ENCODE peak calls at places on chromosome 14, in ten cellular contexts. H is activated T-cell treated with anti-CD3 and anti-CD28 coated beads, Interleukin-2, amount 50 U/mL, for 72 hours; F is activated naive CD8-positive, alpha-beta T cell treated with anti-CD3 and anti-CD28 coated beads for 36 hours; I is fibroblast of the aortic adventitia; C is progenitor cell of endocrine pancreas; Q is MV-4-11; D is NCI-H345; L is astrocyte; K is putamen; O is iPS-NIHi11. S is an unnamed sample.

GRCh38 chr14:76708028-76708427 is 53.2 kb upstream of the VASH1 start:
- DNase-seq in H (no peak), F (no peak), I (no peak), C (no peak), Q (peak), D (no peak), L (no peak), K (no peak), O (no peak), S (no peak)

GRCh38 chr14:95440951-95441350 is 75.5 kb downstream of the SYNE3 start:
- DNase-seq in H (no peak), F (no peak), I (no peak), C (no peak), Q (no peak), D (no peak), L (no peak), K (no peak), O (peak), S (no peak)

GRCh38 chr14:77830692-77831091 is 30.8 kb downstream of the ADCK1 start:
- DNase-seq in H (no peak), F (no peak), I (no peak), C (no peak), Q (no peak), D (no peak), L (no peak), K (no peak), O (no peak), S (no peak)

GRCh38 chr14:96949594-96949993 is 152.4 kb downstream of the VRK1 start:
- DNase-seq in H (no peak), F (no peak), I (no peak), C (no peak), Q (peak), D (no peak), L (no peak), K (no peak), O (no peak), S (no peak)

GRCh38 chr14:59510001-59510400 is 25.7 kb downstream of the JKAMP start:
- DNase-seq in H (no peak), F (no peak), I (no peak), C (no peak), Q (no peak), D (no peak), L (peak), K (no peak), O (no peak), S (no peak)

GRCh38 chr14:37594238-37594915 is 672 bp downstream of the FOXA1 start:
- DNase-seq in H (peak), F (peak), I (peak), C (peak), Q (peak), D (peak), L (peak), K (peak), O (no peak), S (peak)

GRCh38 chr14:21268612-21269251 is 510 bp downstream of the HNRNPC start:
- DNase-seq in H (peak), F (no peak), I (peak), C (no peak), Q (peak), D (peak), L (peak), K (peak), O (no peak), S (peak)

GRCh38 chr14:54535126-54535525 is 25.4 kb downstream of the CGRRF1 start:
- DNase-seq in H (no peak), F (no peak), I (peak), C (no peak), Q (no peak), D (no peak), L (no peak), K (no peak), O (no peak), S (no peak)

GRCh38 chr14:34710006-34710405 is 4.4 kb downstream of the CFL2 start:
- DNase-seq in H (no peak), F (no peak), I (peak), C (no peak), Q (no peak), D (no peak), L (no peak), K (no peak), O (no peak), S (peak)

GRCh38 chr14:97878727-97879126 is 1081.5 kb downstream of the VRK1 start:
- DNase-seq in H (no peak), F (no peak), I (peak), C (no peak), Q (no peak), D (no peak), L (peak), K (no peak), O (no peak), S (no peak)

GRCh38 chr14:99612065-99612736 is 8.2 kb upstream of the CCDC85C start:
- DNase-seq in H (no peak), F (no peak), I (no peak), C (no peak), Q (no peak), D (no peak), L (no peak), K (no peak), O (no peak), S (peak)

GRCh38 chr14:94051115-94051514 is 25.0 kb downstream of the OTUB2 start:
- DNase-seq in H (no peak), F (no peak), I (peak), C (no peak), Q (no peak), D (no peak), L (peak), K (peak), O (no peak), S (no peak)

GRCh38 chr14:68811161-68811560 is 18.3 kb upstream of the ZFP36L1 start:
- DNase-seq in H (no peak), F (no peak), I (no peak), C (no peak), Q (no peak), D (no peak), L (no peak), K (no peak), O (no peak), S (no peak)

GRCh38 chr14:54633076-54633475 is 66.1 kb downstream of the SAMD4A start:
- DNase-seq in H (no peak), F (no peak), I (no peak), C (no peak), Q (no peak), D (no peak), L (no peak), K (no peak), O (no peak), S (no peak)

GRCh38 chr14:73567365-73567764 is 1.6 kb upstream of the ACOT2 start:
- DNase-seq in H (no peak), F (no peak), I (no peak), C (no peak), Q (no peak), D (no peak), L (no peak), K (no peak), O (no peak), S (no peak)

GRCh38 chr14:45156067-45156466 is 20.3 kb downstream of the FANCM start:
- DNase-seq in H (no peak), F (no peak), I (no peak), C (no peak), Q (no peak), D (no peak), L (peak), K (no peak), O (no peak), S (no peak)

GRCh38 chr14:36683083-36683724 is 21.5 kb downstream of the PAX9 start:
- DNase-seq in H (no peak), F (no peak), I (no peak), C (no peak), Q (no peak), D (peak), L (no peak), K (no peak), O (no peak), S (no peak)

GRCh38 chr14:35712466-35712865 is 96.6 kb downstream of the RALGAPA1 start:
- DNase-seq in H (no peak), F (no peak), I (no peak), C (no peak), Q (no peak), D (no peak), L (no peak), K (no peak), O (no peak), S (no peak)

GRCh38 chr14:36313898-36314297 is 6.5 kb downstream of the MBIP start:
- DNase-seq in H (no peak), F (no peak), I (no peak), C (no peak), Q (peak), D (no peak), L (no peak), K (no peak), O (no peak), S (peak)

GRCh38 chr14:102795060-102795925 is 18.0 kb downstream of the TRAF3 start:
- DNase-seq in H (peak), F (no peak), I (peak), C (no peak), Q (peak), D (peak), L (peak), K (no peak), O (peak), S (peak)

GRCh38 chr14:61609143-61609851 is 86.0 kb upstream of the HIF1A start:
- DNase-seq in H (no peak), F (no peak), I (no peak), C (no peak), Q (no peak), D (peak), L (peak), K (peak), O (peak), S (peak)

GRCh38 chr14:101774006-101774755 is 12.7 kb downstream of the PPP2R5C start:
- DNase-seq in H (no peak), F (no peak), I (no peak), C (no peak), Q (no peak), D (peak), L (no peak), K (peak), O (no peak), S (no peak)

GRCh38 chr14:51396222-51396815 is 156.3 kb downstream of the TMX1 start:
- DNase-seq in H (no peak), F (no peak), I (peak), C (no peak), Q (no peak), D (no peak), L (peak), K (no peak), O (no peak), S (no peak)

GRCh38 chr14:68168460-68169109 is 349.0 kb downstream of the RAD51B start:
- DNase-seq in H (no peak), F (no peak), I (no peak), C (no peak), Q (no peak), D (no peak), L (no peak), K (no peak), O (no peak), S (no peak)

GRCh38 chr14:99430491-99430890 is 50.2 kb downstream of the SETD3 start:
- DNase-seq in H (peak), F (peak), I (no peak), C (no peak), Q (no peak), D (no peak), L (no peak), K (no peak), O (peak), S (peak)

GRCh38 chr14:72104011-72104613 is 171.9 kb downstream of the RGS6 start:
- DNase-seq in H (peak), F (peak), I (no peak), C (no peak), Q (peak), D (no peak), L (no peak), K (no peak), O (peak), S (no peak)

GRCh38 chr14:100872241-100872640 is 31.3 kb downstream of the RTL1 start:
- DNase-seq in H (no peak), F (no peak), I (no peak), C (no peak), Q (no peak), D (no peak), L (peak), K (no peak), O (no peak), S (no peak)

GRCh38 chr14:103520657-103521437 is 1.8 kb downstream of the CKB start:
- DNase-seq in H (peak), F (peak), I (peak), C (peak), Q (peak), D (peak), L (no peak), K (peak), O (peak), S (peak)

GRCh38 chr14:97353102-97353501 is 555.9 kb downstream of the VRK1 start:
- DNase-seq in H (no peak), F (no peak), I (no peak), C (no peak), Q (no peak), D (no peak), L (no peak), K (no peak), O (no peak), S (no peak)

GRCh38 chr14:103194256-103195045 is 71.2 kb downstream of the TNFAIP2 start:
- DNase-seq in H (no peak), F (no peak), I (peak), C (no peak), Q (peak), D (no peak), L (peak), K (no peak), O (no peak), S (no peak)

S was measured in NCI-H2081.